ENCODE peak calls at places on chromosome 16, in five cellular contexts. S is mesenchymal stem cell, Z is IMR-90, V is neuronal stem cell, X is H1. B is an unnamed sample.

GRCh38 chr16:14529010-14529669 is 100.9 kb downstream of the PARN start:
- DNase-seq in S (peak; percentile 86), Z (peak; percentile 93), V (peak; percentile 70), X (peak; percentile 64), B (peak; percentile 89)

GRCh38 chr16:58487566-58488351 is 12.2 kb upstream of the NDRG4 start:
- DNase-seq in S (peak; percentile 80), Z (peak; percentile 67), V (peak; percentile 87), X (peak; percentile 93), B (peak; percentile 96)

GRCh38 chr16:27491894-27492587 is 57.7 kb downstream of the GTF3C1 start:
- DNase-seq in S (no peak), Z (no peak), V (no peak), X (no peak), B (peak; percentile 63)

GRCh38 chr16:67516296-67517177 is 12.1 kb upstream of the RIPOR1 start:
- DNase-seq in S (peak; percentile 75), Z (peak; percentile 73), V (no peak), X (no peak), B (no peak)

GRCh38 chr16:88811600-88811849 is 203 bp downstream of the APRT start:
- DNase-seq in S (no peak), Z (no peak), V (no peak), X (no peak), B (no peak)

GRCh38 chr16:27281285-27281684 is 12.7 kb upstream of the NSMCE1 start:
- DNase-seq in S (no peak), Z (no peak), V (no peak), X (no peak), B (no peak)

GRCh38 chr16:14364112-14364385 is 266.0 kb downstream of the PARN start:
- DNase-seq in S (no peak), Z (no peak), V (no peak), X (no peak), B (no peak)

GRCh38 chr16:51982715-51983680 is 563.9 kb downstream of the TOX3 start:
- DNase-seq in S (peak; percentile 78), Z (peak; percentile 78), V (peak; percentile 66), X (no peak), B (peak; percentile 69)

GRCh38 chr16:10967981-10968380 is 23.6 kb downstream of the CLEC16A start:
- DNase-seq in S (no peak), Z (no peak), V (no peak), X (no peak), B (no peak)

GRCh38 chr16:70267516-70267915 is 15.8 kb upstream of the EXOSC6 start:
- DNase-seq in S (peak; percentile 56), Z (peak; percentile 55), V (no peak), X (no peak), B (peak; percentile 79)

GRCh38 chr16:24568392-24568791 is 29.0 kb downstream of the RBBP6 start:
- DNase-seq in S (no peak), Z (peak; percentile 43), V (no peak), X (no peak), B (no peak)

GRCh38 chr16:3444032-3444388 is 530 bp downstream of the NAA60 start:
- DNase-seq in S (peak; percentile 88), Z (peak; percentile 80), V (no peak), X (no peak), B (peak; percentile 76)

GRCh38 chr16:15682105-15682570 is 32.1 kb downstream of the NDE1 start:
- DNase-seq in S (peak; percentile 94), Z (peak; percentile 84), V (peak; percentile 11), X (no peak), B (peak; percentile 81)

GRCh38 chr16:83974475-83974874 is 6.4 kb downstream of the NECAB2 start:
- DNase-seq in S (no peak), Z (no peak), V (no peak), X (no peak), B (no peak)

GRCh38 chr16:71883193-71883848 is 661 bp downstream of the ZNF821 start:
- DNase-seq in S (peak; percentile 32), Z (peak; percentile 6), V (peak; percentile 38), X (no peak), B (peak; percentile 70)

GRCh38 chr16:87648236-87648635 is 45.9 kb downstream of the JPH3 start:
- DNase-seq in S (no peak), Z (no peak), V (no peak), X (no peak), B (no peak)

GRCh38 chr16:21666772-21667171 is 3.0 kb downstream of the OTOA start:
- DNase-seq in S (no peak), Z (no peak), V (peak; percentile 72), X (no peak), B (no peak)

GRCh38 chr16:704552-705380 is 835 bp downstream of the FBXL16 start:
- DNase-seq in S (no peak), Z (no peak), V (no peak), X (no peak), B (no peak)
- H3K4me3 ChIP-seq in S (no peak overlapping the region), Z (no peak overlapping the region), V (peak overlapping the region; percentile 30), X (peak overlapping the region; percentile 17), B (no peak overlapping the region)

GRCh38 chr16:54067317-54068065 is 219.1 kb downstream of the IRX3 start:
- DNase-seq in S (no peak), Z (no peak), V (no peak), X (no peak), B (no peak)
- H2BK15ac ChIP-seq in S (no peak overlapping the region), Z (no peak overlapping the region), V (no peak overlapping the region), X (no peak overlapping the region), B (no peak overlapping the region)

GRCh38 chr16:86559802-86560305 is 4.8 kb upstream of the MTHFSD start:
- DNase-seq in S (no peak), Z (no peak), V (no peak), X (no peak), B (no peak)
- H4K8ac ChIP-seq in S (no peak overlapping the region), Z (no peak overlapping the region), V (no peak overlapping the region), X (no peak overlapping the region), B (no peak overlapping the region)

GRCh38 chr16:50664270-50664669 is 16.8 kb downstream of the SNX20 start:
- DNase-seq in S (no peak), Z (no peak), V (no peak), X (no peak), B (no peak)

GRCh38 chr16:50666658-50667496 is 14.2 kb downstream of the SNX20 start:
- DNase-seq in S (no peak), Z (no peak), V (no peak), X (no peak), B (no peak)

GRCh38 chr16:50662306-50662940 is 18.7 kb downstream of the SNX20 start:
- DNase-seq in S (no peak), Z (no peak), V (no peak), X (no peak), B (no peak)

GRCh38 chr16:50667497-50668367 is 13.4 kb downstream of the SNX20 start:
- DNase-seq in S (no peak), Z (no peak), V (no peak), X (no peak), B (peak; percentile 58)

GRCh38 chr16:50665128-50665878 is 15.8 kb downstream of the SNX20 start:
- DNase-seq in S (peak; percentile 65), Z (peak; percentile 57), V (peak; percentile 71), X (peak; percentile 41), B (peak; percentile 85)
- H3K4me3 ChIP-seq in S (peak overlapping the region; percentile 12), Z (peak overlapping the region; percentile 47), V (peak overlapping the region; percentile 47), X (peak overlapping the region; percentile 53), B (peak overlapping the region; percentile 7)

GRCh38 chr16:12347365-12347764 is 370.8 kb downstream of the SNX29 start:
- DNase-seq in S (no peak), Z (no peak), V (no peak), X (no peak), B (peak; percentile 42)
- H2BK15ac ChIP-seq in S (no peak overlapping the region), Z (no peak overlapping the region), V (no peak overlapping the region), X (no peak overlapping the region), B (no peak overlapping the region)

GRCh38 chr16:30808163-30808562 is 21.2 kb upstream of the ZNF629 start:
- DNase-seq in S (no peak), Z (no peak), V (no peak), X (no peak), B (no peak)

GRCh38 chr16:30805056-30805369 is 18.0 kb upstream of the ZNF629 start:
- DNase-seq in S (no peak), Z (no peak), V (peak; percentile 21), X (no peak), B (no peak)

GRCh38 chr16:30802971-30803370 is 16.0 kb upstream of the ZNF629 start:
- DNase-seq in S (no peak), Z (no peak), V (no peak), X (no peak), B (no peak)

DNA sequence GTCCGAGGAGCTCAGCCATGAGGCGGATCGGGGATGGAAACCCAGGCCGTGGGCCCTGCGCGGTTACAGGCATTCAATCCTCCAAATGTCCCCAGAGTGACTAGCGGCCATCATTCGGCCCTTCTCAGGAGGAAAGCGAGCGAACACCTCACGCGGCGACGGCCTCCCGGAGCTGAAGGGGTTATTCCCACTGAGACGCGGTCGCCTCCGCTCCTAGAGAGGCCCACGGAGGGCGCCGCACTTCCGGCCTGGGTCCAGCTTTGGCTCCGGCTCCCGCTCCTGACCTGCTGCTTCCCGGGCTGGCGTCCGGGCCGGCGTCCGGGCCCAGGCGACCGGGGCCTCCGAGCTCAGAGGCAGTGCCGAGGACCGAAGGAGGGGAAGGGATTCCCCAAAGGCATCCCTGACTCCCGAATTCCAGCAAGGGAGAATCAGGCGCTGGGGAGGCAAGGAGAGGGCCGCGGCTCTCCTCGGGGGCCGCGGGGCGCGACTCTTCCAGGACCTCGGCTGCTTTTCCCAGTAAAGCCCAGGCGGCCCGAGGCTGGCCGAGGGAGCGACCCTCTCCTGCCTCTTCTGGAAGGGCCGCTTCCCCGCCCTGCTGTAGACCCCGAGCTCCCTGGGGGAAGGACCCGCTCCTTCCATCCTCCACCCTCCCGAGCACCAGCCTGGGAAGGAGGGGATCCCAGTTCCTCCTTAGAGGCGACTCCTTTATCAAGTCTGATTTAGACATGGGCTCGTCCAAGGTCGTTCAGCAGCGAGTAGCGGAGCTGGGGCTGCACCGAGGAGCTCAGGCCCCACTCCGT is 18.6 kb upstream of the ZNF629 start:
- DNase-seq in S (peak; percentile 84), Z (peak; percentile 74), V (peak; percentile 75), X (no peak), B (peak; percentile 85)
- H4K8ac ChIP-seq in S (peak overlapping the region; percentile 100), Z (peak overlapping the region; percentile 99), V (no peak overlapping the region), X (peak overlapping the region; percentile 82), B (peak overlapping the region; percentile 58)

GRCh38 chr16:55671206-55671973 is 15.6 kb downstream of the SLC6A2 start:
- DNase-seq in S (no peak), Z (no peak), V (no peak), X (no peak), B (no peak)
- H3K4me3 ChIP-seq in S (no peak overlapping the region), Z (no peak overlapping the region), V (no peak overlapping the region), X (no peak overlapping the region), B (no peak overlapping the region)

B was measured in mesendoderm.